ENCODE peak calls at places on chromosomes 1 and 21, in six cellular contexts. I is Calu3; V is GM04504; C is amniotic stem cell; Y is astrocyte of the spinal cord; N is activated CD8-positive, alpha-beta memory T cell treated with anti-CD3 and anti-CD28 coated beads, Interleukin-2, amount 50 U/mL, for 48 hours. K is an unnamed sample.
A peak's percentile ranks its signal among the peaks of the same experiment; 100 is the strongest.

GRCh38 chr1:201947697-201948008 is 1.3 kb upstream of the LMOD1 start:
- DNase-seq in Y (no peak), I (no peak), C (no peak), N (no peak), V (no peak), K (no peak)

GRCh38 chr1:47881505-47882442 is 115.4 kb downstream of the TRABD2B start:
- DNase-seq in N (no peak), V (peak; percentile 12), Y (peak; percentile 67), C (no peak), I (no peak), K (peak; percentile 79)

GRCh38 chr1:42941640-42942330 is 16.9 kb downstream of the SLC2A1 start:
- DNase-seq in N (no peak), V (peak; percentile 85), C (peak; percentile 88), I (peak; percentile 81), Y (peak; percentile 85), K (no peak)

GRCh38 chr1:46401964-46402626 is 8.0 kb downstream of the FAAH start:
- DNase-seq in V (peak; percentile 87), C (peak; percentile 58), Y (peak; percentile 83), N (no peak), I (peak; percentile 83), K (no peak)

GRCh38 chr21:32463889-32464300 is 51.4 kb downstream of the EVA1C start:
- DNase-seq in V (peak; percentile 80), N (no peak), C (peak; percentile 63), I (no peak), Y (peak; percentile 97), K (no peak)

GRCh38 chr1:225021037-225021436 is 91.6 kb downstream of the DNAH14 start:
- DNase-seq in V (no peak), N (no peak), Y (no peak), I (no peak), C (no peak), K (no peak)

GRCh38 chr1:182643699-182644098 is 39.5 kb upstream of the RGS16 start:
- DNase-seq in I (no peak), V (no peak), N (no peak), C (no peak), Y (no peak), K (no peak)

GRCh38 chr1:57411262-57411661 is 12.6 kb downstream of the DAB1 start:
- DNase-seq in I (peak; percentile 55), N (no peak), C (no peak), Y (peak; percentile 88), V (no peak), K (no peak)

GRCh38 chr1:53890522-53890941 is 935 bp upstream of the YIPF1 start:
- DNase-seq in V (no peak), I (no peak), C (no peak), Y (no peak), N (no peak), K (no peak)

GRCh38 chr1:7290971-7291970 is 479.8 kb upstream of the VAMP3 start:
- DNase-seq in I (no peak), V (no peak), N (no peak), Y (peak; percentile 58), C (no peak), K (no peak)

GRCh38 chr1:187266051-187266450 is 437.3 kb downstream of the PLA2G4A start:
- DNase-seq in C (no peak), Y (no peak), V (no peak), I (no peak), N (no peak), K (no peak)

GRCh38 chr1:39876136-39876535 is 7.2 kb downstream of the TRIT1 start:
- DNase-seq in N (no peak), V (no peak), C (no peak), I (no peak), Y (no peak), K (no peak)